ENCODE peak calls at places on chromosomes 6 and 20, in eight cellular contexts. I, P, K, C, H, R, O and W are unnamed samples.

GRCh38 chr20:47396762-47397476 is 40.4 kb upstream of the ZMYND8 start:
- DNase-seq in I (no peak), P (no peak), K (no peak), C (no peak), H (no peak), R (no peak), O (peak), W (no peak)

GRCh38 chr6:15550724-15551123 is 112.1 kb downstream of the DTNBP1 start:
- DNase-seq in I (no peak), P (no peak), K (no peak), C (no peak), H (no peak), R (no peak), O (no peak), W (no peak)

GRCh38 chr20:35991142-35991771 is 22.9 kb downstream of the CNBD2 start:
- DNase-seq in I (no peak), P (no peak), K (no peak), C (no peak), H (no peak), R (peak), O (peak), W (peak)

GRCh38 chr20:46651091-46651962 is at the start of gene SLC13A3:
- DNase-seq in I (peak), P (no peak), K (peak), C (no peak), H (no peak), R (no peak), O (no peak), W (no peak)

GRCh38 chr6:859936-860335 is 167.0 kb upstream of the EXOC2 start:
- DNase-seq in I (no peak), P (no peak), K (no peak), C (no peak), H (no peak), R (no peak), O (no peak), W (no peak)

GRCh38 chr6:160249687-160250086 is 8.9 kb downstream of the SLC22A2 start:
- DNase-seq in I (no peak), P (no peak), K (no peak), C (no peak), H (no peak), R (no peak), O (no peak), W (no peak)

GRCh38 chr6:33761922-33762629 is 15.4 kb upstream of the IP6K3 start:
- DNase-seq in I (peak), P (no peak), K (peak), C (peak), H (no peak), R (peak), O (peak), W (peak)

GRCh38 chr6:118735320-118735719 is 83.9 kb upstream of the CEP85L start:
- DNase-seq in I (no peak), P (no peak), K (no peak), C (no peak), H (no peak), R (peak), O (no peak), W (peak)

GRCh38 chr6:25122622-25123237 is 156.4 kb upstream of the CARMIL1 start:
- DNase-seq in I (no peak), P (no peak), K (no peak), C (no peak), H (no peak), R (no peak), O (no peak), W (no peak)

GRCh38 chr20:38601216-38602184 is at the start of gene ARHGAP40:
- DNase-seq in I (no peak), P (no peak), K (peak), C (no peak), H (no peak), R (no peak), O (no peak), W (peak)